ENCODE peak calls at places on chromosomes 12 and 14, in four cellular contexts. F, T, B and D are unnamed samples.

GRCh38 chr14:68124050-68124449 is 304.5 kb downstream of the RAD51B start:
- DNase-seq in B (no peak), T (no peak), F (no peak), D (no peak)

GRCh38 chr14:81625343-81625742 is 91.7 kb upstream of the SEL1L start:
- DNase-seq in T (no peak), F (no peak), B (no peak), D (no peak)

GRCh38 chr14:52079239-52079956 is 10.5 kb upstream of the NID2 start:
- DNase-seq in B (no peak), T (no peak), F (no peak), D (no peak)

GRCh38 chr14:64541261-64541970 is 875 bp downstream of the HSPA2 start:
- DNase-seq in B (peak), F (peak), T (no peak), D (peak)

GRCh38 chr14:106579084-106579483 is 1052.7 kb downstream of the TMEM121 start:
- DNase-seq in B (no peak), T (no peak), F (no peak), D (no peak)

GRCh38 chr12:14187966-14188365 is 177.5 kb upstream of the ATF7IP start:
- DNase-seq in F (no peak), T (no peak), B (no peak), D (no peak)

GRCh38 chr12:120388711-120389431 is 19.9 kb upstream of the MSI1 start:
- DNase-seq in F (no peak), B (no peak), T (no peak), D (peak)

GRCh38 chr12:117025481-117026151 is 73.6 kb downstream of the TESC start:
- DNase-seq in F (peak), B (peak), T (peak), D (peak)

GRCh38 chr14:45185110-45185814 is 49.5 kb downstream of the FANCM start:
- DNase-seq in T (no peak), B (no peak), F (no peak), D (no peak)

GRCh38 chr12:62438098-62438692 is 28.4 kb upstream of the MON2 start:
- DNase-seq in B (no peak), T (no peak), F (peak), D (no peak)

GRCh38 chr12:126747530-126748149 is 1519.3 kb upstream of the TMEM132C start:
- DNase-seq in B (peak), F (peak), T (peak), D (peak)

GRCh38 chr12:14416658-14417057 is 51.2 kb downstream of the ATF7IP start:
- DNase-seq in F (peak), T (no peak), B (no peak), D (peak)

GRCh38 chr14:70020350-70021170 is 141.3 kb downstream of the SMOC1 start:
- DNase-seq in T (no peak), B (no peak), F (no peak), D (no peak)

GRCh38 chr12:3134126-3134525 is 56.9 kb downstream of the TSPAN9 start:
- DNase-seq in F (no peak), T (no peak), B (no peak), D (no peak)

GRCh38 chr14:91228112-91229004 is 16.1 kb downstream of the GPR68 start:
- DNase-seq in T (no peak), B (no peak), F (no peak), D (no peak)

GRCh38 chr12:61810486-61810885 is 449.7 kb upstream of the USP15 start:
- DNase-seq in T (no peak), B (no peak), F (no peak), D (no peak)

GRCh38 chr14:49962616-49963015 is 69.7 kb downstream of the ARF6 start:
- DNase-seq in T (no peak), B (no peak), F (no peak), D (no peak)

GRCh38 chr12:21054334-21054733 is 76.7 kb upstream of the SLCO1B1 start:
- DNase-seq in T (no peak), F (no peak), B (no peak), D (no peak)

GRCh38 chr12:112116232-112117060 is 7.9 kb upstream of the NAA25 start:
- DNase-seq in F (peak), B (peak), T (peak), D (peak)

GRCh38 chr14:70714055-70714550 is 72.4 kb downstream of the TTC9 start:
- DNase-seq in B (no peak), F (peak), T (no peak), D (no peak)

GRCh38 chr12:22658214-22658613 is 33.2 kb downstream of the ETNK1 start:
- DNase-seq in F (no peak), T (no peak), B (no peak), D (no peak)

GRCh38 chr12:107515446-107515958 is 170.1 kb upstream of the PWP1 start:
- DNase-seq in B (no peak), T (peak), F (peak), D (no peak)

GRCh38 chr12:1218369-1218768 is 227.3 kb downstream of the ERC1 start:
- DNase-seq in T (no peak), B (no peak), F (no peak), D (no peak)

GRCh38 chr12:1217191-1217949 is 226.3 kb downstream of the ERC1 start:
- DNase-seq in B (no peak), T (no peak), F (peak), D (no peak)

GRCh38 chr12:1216560-1216959 is 225.5 kb downstream of the ERC1 start:
- DNase-seq in T (no peak), B (no peak), F (no peak), D (no peak)

GRCh38 chr12:1222858-1223644 is 232.0 kb downstream of the ERC1 start:
- DNase-seq in T (no peak), B (no peak), F (no peak), D (no peak)

GRCh38 chr12:1220127-1221092 is 229.4 kb downstream of the ERC1 start:
- DNase-seq in T (no peak), F (no peak), B (no peak), D (no peak)
- H3K27ac ChIP-seq in T (no peak), F (peak), B (no peak), D (no peak)

DNA sequence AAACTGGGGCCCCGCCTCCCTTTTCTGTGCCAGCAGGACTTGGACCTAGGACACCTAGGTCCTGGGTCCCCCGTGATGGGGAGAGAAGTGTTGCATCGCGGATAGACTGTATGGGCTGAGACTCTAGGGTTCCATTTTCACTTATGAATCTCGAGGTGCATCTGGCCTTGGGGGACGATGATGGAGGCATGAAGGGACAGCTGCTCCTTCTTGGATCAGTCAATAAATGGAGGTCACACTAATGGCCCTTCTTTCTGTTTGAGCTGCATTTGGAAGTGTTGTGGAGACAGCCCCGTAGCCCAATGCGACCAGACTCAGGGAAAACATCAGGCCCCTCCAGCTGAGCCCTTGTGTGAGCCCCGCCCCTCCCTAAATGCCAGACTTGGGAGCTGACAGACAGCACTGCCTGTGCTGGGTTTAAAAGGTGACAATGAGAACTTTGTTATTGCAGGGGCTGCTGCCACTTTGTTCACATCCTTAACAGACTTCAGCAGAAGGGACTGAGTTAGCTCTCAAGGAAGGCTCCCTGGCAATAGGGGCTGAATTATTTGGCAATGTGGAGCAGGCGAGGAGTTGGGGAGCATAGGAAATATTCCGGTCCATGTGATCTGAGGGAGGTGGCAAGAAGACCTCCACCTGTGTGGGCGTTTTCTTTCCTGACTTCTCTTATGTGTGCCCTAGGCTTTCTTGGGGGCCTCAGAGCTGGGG is 838 bp downstream of the DTX3 start:
- DNase-seq in T (no peak), B (no peak), F (no peak), D (no peak)
- H3K27ac ChIP-seq in T (peak), B (peak), F (peak), D (peak)

GRCh38 chr14:104794641-104795467 is 694 bp downstream of the AKT1 start:
- DNase-seq in B (no peak), F (no peak), T (no peak), D (no peak)

GRCh38 chr14:104792945-104793702 is 2.4 kb downstream of the AKT1 start:
- DNase-seq in B (no peak), T (no peak), F (no peak), D (no peak)

GRCh38 chr14:104792101-104792884 is 3.3 kb downstream of the AKT1 start:
- DNase-seq in B (peak), T (peak), F (peak), D (no peak)

GRCh38 chr14:104794099-104794498 is 1.4 kb downstream of the AKT1 start:
- DNase-seq in F (no peak), T (peak), B (peak), D (no peak)

GRCh38 chr14:104793703-104793959 is 1.9 kb downstream of the AKT1 start:
- DNase-seq in T (no peak), B (no peak), F (no peak), D (no peak)
- H3K27ac ChIP-seq in T (peak), B (no peak), F (peak), D (no peak)

GRCh38 chr14:102544034-102544744 is 34.6 kb upstream of the ANKRD9 start:
- DNase-seq in B (no peak), T (no peak), F (no peak), D (no peak)

GRCh38 chr14:102547067-102547466 is 37.5 kb upstream of the ANKRD9 start:
- DNase-seq in F (no peak), B (no peak), T (no peak), D (no peak)

GRCh38 chr14:102541771-102542170 is 32.2 kb upstream of the ANKRD9 start:
- DNase-seq in F (no peak), B (no peak), T (no peak), D (no peak)

GRCh38 chr14:102544745-102545460 is 35.3 kb upstream of the ANKRD9 start:
- DNase-seq in F (no peak), T (no peak), B (no peak), D (no peak)

DNA sequence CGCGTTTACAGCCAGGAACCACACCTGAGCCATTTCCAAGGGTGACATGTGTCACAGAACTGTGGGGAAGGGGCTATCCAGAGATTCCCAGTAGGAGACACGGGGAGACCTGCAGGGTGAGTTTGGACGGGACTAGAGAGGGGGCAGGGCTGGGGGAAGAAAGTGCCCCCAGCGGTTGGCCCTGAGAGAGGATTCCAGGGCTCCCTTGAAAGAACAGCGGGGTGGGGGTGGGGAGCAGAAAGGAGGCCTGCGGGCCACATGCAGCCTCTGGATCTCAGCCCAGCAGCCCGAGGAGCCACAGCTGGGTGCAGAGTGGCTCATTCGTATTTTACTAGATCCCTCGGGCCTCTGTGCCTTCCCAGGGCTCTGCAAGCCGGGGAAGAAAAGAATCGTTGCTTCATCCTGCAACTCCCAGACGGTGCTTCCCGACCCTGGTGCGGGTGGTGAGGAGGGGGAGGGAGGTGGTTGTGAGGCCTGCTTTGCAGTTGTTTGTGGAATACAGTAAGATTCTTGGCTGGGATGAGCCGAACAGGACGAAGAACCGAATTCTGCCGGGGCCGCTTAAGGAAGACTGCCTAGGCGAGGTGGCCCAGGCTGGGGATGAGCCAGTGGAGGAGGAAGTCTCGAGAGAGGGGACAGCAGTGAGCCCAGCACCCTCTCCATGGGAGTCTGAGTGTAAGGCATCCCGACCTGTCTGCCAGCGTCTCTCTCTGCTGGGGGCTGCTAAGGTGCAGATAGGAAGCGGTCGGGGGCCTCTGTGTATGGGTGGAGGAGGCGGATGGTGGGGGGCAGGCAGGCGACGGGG is 36.1 kb upstream of the ANKRD9 start:
- DNase-seq in F (no peak), T (no peak), B (no peak), D (no peak)
- H3K27ac ChIP-seq in F (no peak), T (no peak), B (no peak), D (no peak)

GRCh38 chr14:55355922-55356321 is 55.7 kb downstream of the ATG14 start:
- DNase-seq in T (no peak), B (no peak), F (no peak), D (no peak)

GRCh38 chr14:55353686-55354467 is 57.8 kb downstream of the ATG14 start:
- DNase-seq in B (no peak), F (no peak), T (no peak), D (no peak)

GRCh38 chr14:55352201-55352600 is 59.4 kb downstream of the ATG14 start:
- DNase-seq in B (no peak), T (no peak), F (no peak), D (no peak)

GRCh38 chr14:55356913-55357312 is 54.7 kb downstream of the ATG14 start:
- DNase-seq in T (no peak), F (no peak), B (no peak), D (no peak)

DNA sequence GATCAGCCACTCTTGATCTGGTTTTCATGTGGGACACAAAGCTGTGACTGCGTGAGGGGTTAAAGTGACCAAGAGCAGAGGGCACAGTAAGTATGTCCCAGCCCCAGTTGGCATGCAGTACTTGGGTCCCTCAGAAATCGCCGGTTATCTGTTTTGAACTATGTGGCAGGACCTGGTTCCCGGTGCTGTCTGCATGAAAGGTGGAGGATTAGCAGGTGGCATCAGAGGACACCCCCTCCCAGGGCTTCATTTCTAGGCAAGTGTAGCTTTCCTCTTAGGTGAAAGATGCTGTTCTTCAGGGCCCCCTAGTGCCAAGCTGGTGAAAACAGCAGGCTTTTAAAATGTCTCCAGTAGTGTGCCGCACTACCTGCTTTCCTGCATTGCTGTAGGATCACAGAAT is 57.1 kb downstream of the ATG14 start:
- DNase-seq in T (peak), F (peak), B (no peak), D (peak)
- H3K27ac ChIP-seq in T (peak), F (no peak), B (no peak), D (no peak)

DNA sequence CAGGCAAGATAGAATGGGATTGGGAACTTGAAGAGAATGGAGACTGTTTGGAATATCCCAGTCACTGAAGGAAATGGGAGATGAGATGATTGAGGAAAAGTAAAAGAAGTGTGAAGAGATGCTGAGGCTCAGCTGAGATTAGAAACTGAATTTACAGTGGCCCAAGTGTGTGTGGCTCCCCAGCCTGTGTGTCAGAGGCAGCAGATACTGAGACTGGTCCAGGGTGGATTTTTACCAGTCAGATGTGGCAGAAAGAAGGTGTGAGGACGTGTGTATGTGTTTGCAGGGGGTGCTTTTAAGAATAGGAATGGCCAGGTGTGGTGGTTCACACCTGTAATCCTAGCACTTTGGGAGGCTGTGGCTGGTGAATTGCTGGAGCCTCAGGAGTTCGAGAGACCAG is 42.9 kb downstream of the PRKCH start:
- DNase-seq in F (no peak), T (no peak), B (no peak), D (no peak)
- H3K27ac ChIP-seq in F (no peak), T (no peak), B (no peak), D (no peak)

GRCh38 chr12:124746649-124747425 is 116.8 kb downstream of the SCARB1 start:
- DNase-seq in B (no peak), T (no peak), F (no peak), D (no peak)

GRCh38 chr12:124745468-124745890 is 118.2 kb downstream of the SCARB1 start:
- DNase-seq in B (no peak), T (no peak), F (no peak), D (no peak)

GRCh38 chr12:124747426-124748161 is 116.1 kb downstream of the SCARB1 start:
- DNase-seq in F (no peak), B (no peak), T (no peak), D (no peak)

GRCh38 chr12:124744659-124745467 is 118.8 kb downstream of the SCARB1 start:
- DNase-seq in F (no peak), B (no peak), T (no peak), D (no peak)

GRCh38 chr12:124745891-124746570 is 117.6 kb downstream of the SCARB1 start:
- DNase-seq in F (peak), B (peak), T (peak), D (peak)
- H3K27ac ChIP-seq in F (peak), B (peak), T (peak), D (peak)